ENCODE peak calls at places on chromosomes 5 and 9, in seven cellular contexts. V is RWPE1, W is sigmoid colon, R is suprapubic skin, L is ovary, I is colonic mucosa, X is progenitor cell of endocrine pancreas. Z is an unnamed sample.

GRCh38 chr5:16737620-16738364 is 121.0 kb upstream of the RETREG1 start:
- DNase-seq in W (no peak), R (no peak), X (no peak), I (peak), V (no peak), L (no peak), Z (no peak)

GRCh38 chr9:97543568-97543967 is 42.1 kb downstream of the TMOD1 start:
- DNase-seq in V (no peak), R (no peak), X (no peak), I (no peak), W (no peak), L (no peak), Z (no peak)

GRCh38 chr9:86747711-86748110 is 199.6 kb downstream of the GAS1 start:
- DNase-seq in W (no peak), L (no peak), I (no peak), R (no peak), X (no peak), V (no peak), Z (no peak)

GRCh38 chr9:129604766-129605163 is 16.1 kb downstream of the C9orf50 start:
- DNase-seq in R (no peak), W (no peak), L (no peak), I (no peak), V (no peak), X (no peak), Z (no peak)

GRCh38 chr5:119551819-119552218 is 77.5 kb upstream of the FAM170A start:
- DNase-seq in R (no peak), X (no peak), V (no peak), I (no peak), L (no peak), W (no peak), Z (no peak)

GRCh38 chr5:143101740-143102386 is 301.6 kb downstream of the NR3C1 start:
- DNase-seq in V (no peak), I (no peak), W (no peak), X (no peak), R (no peak), L (no peak), Z (no peak)

GRCh38 chr9:38380872-38381534 is 11.5 kb upstream of the ALDH1B1 start:
- DNase-seq in I (no peak), L (no peak), R (peak), V (no peak), W (peak), X (peak), Z (no peak)

GRCh38 chr5:126054593-126055347 is 368.4 kb upstream of the GRAMD2B start:
- DNase-seq in W (no peak), X (no peak), L (no peak), V (no peak), R (no peak), I (no peak), Z (no peak)

GRCh38 chr5:82174128-82174918 is 103.8 kb downstream of the RPS23 start:
- DNase-seq in V (peak), R (no peak), X (peak), W (no peak), L (no peak), I (peak), Z (no peak)

GRCh38 chr9:87831159-87831558 is 51.5 kb upstream of the SPATA31E1 start:
- DNase-seq in R (no peak), X (no peak), V (no peak), W (no peak), I (no peak), L (no peak), Z (no peak)

GRCh38 chr5:38765461-38765861 is 80.4 kb upstream of the OSMR start:
- DNase-seq in W (no peak), R (no peak), V (no peak), I (no peak), X (no peak), L (no peak), Z (no peak)

GRCh38 chr9:134136117-134136996 is 475 bp downstream of the WDR5 start:
- DNase-seq in X (peak), I (peak), L (peak), V (peak), R (no peak), W (no peak), Z (no peak)

GRCh38 chr9:36939655-36940578 is 94.2 kb downstream of the PAX5 start:
- DNase-seq in R (no peak), X (no peak), V (no peak), I (no peak), L (no peak), W (no peak), Z (no peak)

GRCh38 chr9:99576002-99576401 is 245.7 kb upstream of the NR4A3 start:
- DNase-seq in L (no peak), W (no peak), I (no peak), R (no peak), V (no peak), X (no peak), Z (no peak)

GRCh38 chr9:23693374-23693773 is 132.7 kb downstream of the ELAVL2 start:
- DNase-seq in W (no peak), I (no peak), X (no peak), L (no peak), R (no peak), V (no peak), Z (no peak)

GRCh38 chr5:91556-92263 is at the start of gene PLEKHG4B:
- DNase-seq in R (no peak), L (no peak), I (no peak), V (no peak), W (no peak), X (peak), Z (peak)

GRCh38 chr9:128921881-128922763 is 1.3 kb downstream of the PHYHD1 start:
- DNase-seq in X (peak), W (peak), L (peak), R (no peak), I (no peak), V (no peak), Z (peak)

GRCh38 chr9:129322641-129323375 is 144.7 kb upstream of the IER5L start:
- DNase-seq in L (no peak), I (no peak), X (no peak), W (peak), R (peak), V (no peak), Z (no peak)

DNA sequence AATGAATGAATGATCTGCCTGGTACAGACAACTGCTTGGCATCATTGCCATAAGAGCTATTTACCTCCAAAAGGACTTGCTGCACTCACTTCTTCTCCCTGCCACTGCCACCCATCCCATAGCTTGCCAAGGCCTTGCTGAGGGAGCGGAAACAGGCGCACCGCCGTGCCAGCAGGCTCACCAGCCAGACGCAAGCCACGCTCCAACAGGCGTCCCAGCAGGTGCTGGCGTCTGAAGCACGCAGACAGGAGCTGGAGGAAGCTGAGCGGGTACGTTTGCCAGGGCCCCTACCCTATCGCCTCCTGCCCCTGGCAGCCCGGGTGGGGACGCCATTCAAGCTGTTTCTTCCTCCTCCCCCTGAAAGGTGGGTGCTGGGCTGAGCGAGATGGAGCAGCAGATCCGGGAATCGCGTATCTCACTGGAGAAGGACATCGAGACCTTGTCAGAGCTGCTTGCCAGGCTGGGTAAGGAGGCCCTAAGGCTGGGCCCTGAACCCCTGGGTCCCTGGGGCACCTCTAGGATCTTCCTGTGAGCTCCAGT is 8.9 kb upstream of the AIF1L start:
- DNase-seq in L (no peak), V (no peak), I (no peak), X (no peak), W (no peak), R (no peak), Z (no peak)
- TF ChIP-seq CTCF in L (no peak), V (no peak), I (no peak), X (no peak), W (no peak), R (no peak), Z (no peak)

GRCh38 chr9:137456061-137456863 is 2.9 kb downstream of the NSMF start:
- DNase-seq in V (no peak), R (peak), I (no peak), W (no peak), L (no peak), X (no peak), Z (no peak)

GRCh38 chr9:137455361-137455991 is 3.7 kb downstream of the NSMF start:
- DNase-seq in W (peak), L (peak), V (no peak), I (no peak), X (no peak), R (peak), Z (no peak)

GRCh38 chr9:137453643-137454081 is 5.5 kb downstream of the NSMF start:
- DNase-seq in L (peak), X (no peak), V (peak), R (peak), I (peak), W (peak), Z (peak)

GRCh38 chr9:137454145-137454505 is 5.0 kb downstream of the NSMF start:
- DNase-seq in L (peak), W (peak), V (no peak), X (no peak), R (peak), I (peak), Z (no peak)

DNA sequence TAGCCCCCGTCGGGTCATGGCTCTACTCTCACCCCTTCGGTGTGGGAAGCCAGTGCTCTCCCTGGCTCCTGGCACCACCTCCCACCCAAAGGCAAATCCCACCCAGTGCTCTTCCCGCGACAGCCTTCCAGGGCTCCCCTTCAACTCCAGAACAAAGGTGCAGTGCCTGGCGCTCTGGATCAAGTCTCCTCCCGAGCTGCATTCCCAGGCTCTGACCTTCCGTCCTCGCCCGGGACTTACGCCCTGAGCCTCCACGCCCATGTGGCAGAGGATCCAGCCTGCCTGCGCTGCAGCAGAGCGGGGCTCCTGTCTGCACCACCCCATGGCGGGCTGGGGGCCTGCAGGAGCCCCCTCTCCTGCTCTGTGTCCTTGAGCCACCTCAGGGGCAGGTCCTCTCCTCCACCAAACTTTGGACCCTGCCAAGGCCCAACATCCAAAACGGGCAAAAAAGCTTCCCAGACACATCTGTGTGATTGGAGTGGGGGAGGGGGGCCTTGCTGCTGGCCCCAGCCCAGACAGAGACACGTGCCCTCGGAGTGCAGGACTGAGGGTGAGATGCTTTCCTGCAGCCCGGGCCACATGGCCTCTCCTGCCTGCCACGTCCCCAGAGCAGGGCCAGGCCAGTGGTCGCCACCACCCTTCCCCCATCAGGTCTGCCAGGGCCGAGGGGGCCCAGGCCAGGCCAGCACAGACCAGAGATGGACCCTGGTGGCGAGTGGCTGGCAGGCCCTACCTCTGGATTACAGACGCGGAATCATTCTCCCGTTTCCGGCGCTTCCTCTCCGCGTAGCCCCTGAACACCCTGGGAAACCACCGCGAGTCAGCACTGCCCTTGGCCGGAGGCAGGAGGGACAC is 4.4 kb downstream of the NSMF start:
- DNase-seq in L (peak), W (peak), X (no peak), V (no peak), R (peak), I (peak), Z (no peak)
- TF ChIP-seq CTCF in L (no peak), W (no peak), X (no peak), V (no peak), R (no peak), I (no peak), Z (no peak)

GRCh38 chr9:127611796-127612790 is at the start of gene STXBP1:
- DNase-seq in V (peak), W (peak), X (peak), I (peak), R (peak), L (peak), Z (peak)
- TF ChIP-seq CTCF in V (peak), W (no peak), X (peak), I (no peak), R (no peak), L (peak), Z (no peak)

DNA sequence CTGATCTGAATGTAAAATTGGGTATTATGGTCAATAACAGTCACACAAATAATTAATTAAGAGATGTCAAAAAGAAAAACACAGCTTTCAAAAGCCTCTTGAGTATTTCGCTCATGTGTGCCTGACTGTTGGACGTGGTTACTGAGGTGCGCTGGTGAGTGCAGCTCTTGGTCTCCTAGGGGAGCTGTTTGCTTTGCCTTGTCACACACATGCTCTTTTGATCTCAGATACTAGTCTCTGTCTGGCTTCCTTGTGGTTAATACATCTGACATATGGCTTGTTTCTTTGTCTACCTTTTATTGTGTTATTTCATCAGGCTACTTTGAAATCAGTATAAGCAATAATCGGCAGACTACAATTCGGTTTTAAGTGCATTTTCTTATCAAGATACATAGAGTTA is 51.5 kb downstream of the PCSK1 start:
- DNase-seq in I (peak), R (no peak), X (no peak), V (no peak), W (no peak), L (no peak), Z (no peak)
- TF ChIP-seq CTCF in I (no peak), R (no peak), X (no peak), V (no peak), W (no peak), L (no peak), Z (no peak)

Z was measured in prostate gland.